ENCODE peak calls at places on chromosomes 6 and 20, in nine cellular contexts. One of them, this sample, is unnamed.

GRCh38 chr20:62900052-62900691 is 26.1 kb downstream of the DIDO1 start:
- DNase-seq in ascending aorta: peak; percentile 23
- DNase-seq in psoas muscle: peak; percentile 87
- DNase-seq in bronchial epithelial cell: peak; percentile 64
- DNase-seq in MCF 10A: peak; percentile 67
- DNase-seq in sigmoid colon: peak; percentile 92
- DNase-seq in progenitor cell of endocrine pancreas: peak; percentile 55
- DNase-seq in cardiac fibroblast: peak; percentile 83
- DNase-seq in HFF-Myc: no peak
- DNase-seq in this sample: peak; percentile 78

GRCh38 chr6:130070747-130071146 is 52.4 kb downstream of the L3MBTL3 start:
- DNase-seq in ascending aorta: no peak
- DNase-seq in psoas muscle: no peak
- DNase-seq in bronchial epithelial cell: no peak
- DNase-seq in MCF 10A: no peak
- DNase-seq in sigmoid colon: no peak
- DNase-seq in progenitor cell of endocrine pancreas: no peak
- DNase-seq in cardiac fibroblast: no peak
- DNase-seq in HFF-Myc: no peak
- DNase-seq in this sample: no peak

GRCh38 chr20:15930324-15931305 is 642.6 kb downstream of the KIF16B start:
- DNase-seq in ascending aorta: no peak
- DNase-seq in psoas muscle: no peak
- DNase-seq in bronchial epithelial cell: peak; percentile 71
- DNase-seq in MCF 10A: peak; percentile 90
- DNase-seq in sigmoid colon: no peak
- DNase-seq in progenitor cell of endocrine pancreas: no peak
- DNase-seq in cardiac fibroblast: peak; percentile 5
- DNase-seq in HFF-Myc: no peak
- DNase-seq in this sample: peak; percentile 59

GRCh38 chr6:41696788-41697187 is 38.6 kb downstream of the TFEB start:
- DNase-seq in ascending aorta: no peak
- DNase-seq in psoas muscle: no peak
- DNase-seq in bronchial epithelial cell: no peak
- DNase-seq in MCF 10A: no peak
- DNase-seq in sigmoid colon: no peak
- DNase-seq in progenitor cell of endocrine pancreas: no peak
- DNase-seq in cardiac fibroblast: no peak
- DNase-seq in HFF-Myc: no peak
- DNase-seq in this sample: no peak

GRCh38 chr6:28789553-28790083 is 134.2 kb downstream of the TRIM27 start:
- DNase-seq in ascending aorta: no peak
- DNase-seq in psoas muscle: no peak
- DNase-seq in bronchial epithelial cell: peak; percentile 53
- DNase-seq in MCF 10A: peak; percentile 66
- DNase-seq in sigmoid colon: no peak
- DNase-seq in progenitor cell of endocrine pancreas: no peak
- DNase-seq in cardiac fibroblast: peak; percentile 66
- DNase-seq in HFF-Myc: no peak
- DNase-seq in this sample: peak; percentile 64

GRCh38 chr20:3195607-3196230 is 8.8 kb downstream of the DDRGK1 start:
- DNase-seq in ascending aorta: no peak
- DNase-seq in psoas muscle: peak; percentile 18
- DNase-seq in bronchial epithelial cell: no peak
- DNase-seq in MCF 10A: no peak
- DNase-seq in sigmoid colon: no peak
- DNase-seq in progenitor cell of endocrine pancreas: no peak
- DNase-seq in cardiac fibroblast: no peak
- DNase-seq in HFF-Myc: no peak
- DNase-seq in this sample: no peak

GRCh38 chr6:20302702-20303251 is 90.5 kb upstream of the MBOAT1 start:
- DNase-seq in ascending aorta: no peak
- DNase-seq in psoas muscle: no peak
- DNase-seq in bronchial epithelial cell: peak; percentile 12
- DNase-seq in MCF 10A: no peak
- DNase-seq in sigmoid colon: no peak
- DNase-seq in progenitor cell of endocrine pancreas: no peak
- DNase-seq in cardiac fibroblast: no peak
- DNase-seq in HFF-Myc: no peak
- DNase-seq in this sample: no peak

GRCh38 chr6:111745186-111745585 is 128.1 kb downstream of the FYN start:
- DNase-seq in ascending aorta: no peak
- DNase-seq in psoas muscle: no peak
- DNase-seq in bronchial epithelial cell: no peak
- DNase-seq in MCF 10A: no peak
- DNase-seq in sigmoid colon: no peak
- DNase-seq in progenitor cell of endocrine pancreas: no peak
- DNase-seq in cardiac fibroblast: no peak
- DNase-seq in HFF-Myc: no peak
- DNase-seq in this sample: peak; percentile 28

GRCh38 chr6:10322991-10323390 is 91.9 kb downstream of the TFAP2A start:
- DNase-seq in ascending aorta: no peak
- DNase-seq in psoas muscle: no peak
- DNase-seq in bronchial epithelial cell: peak; percentile 60
- DNase-seq in MCF 10A: no peak
- DNase-seq in sigmoid colon: no peak
- DNase-seq in progenitor cell of endocrine pancreas: no peak
- DNase-seq in cardiac fibroblast: no peak
- DNase-seq in HFF-Myc: no peak
- DNase-seq in this sample: peak; percentile 54

GRCh38 chr6:85079761-85080160 is 315.4 kb upstream of the TBX18 start:
- DNase-seq in ascending aorta: no peak
- DNase-seq in psoas muscle: no peak
- DNase-seq in bronchial epithelial cell: no peak
- DNase-seq in MCF 10A: no peak
- DNase-seq in sigmoid colon: no peak
- DNase-seq in progenitor cell of endocrine pancreas: no peak
- DNase-seq in cardiac fibroblast: no peak
- DNase-seq in HFF-Myc: no peak
- DNase-seq in this sample: no peak

GRCh38 chr20:23231561-23232218 is 118.9 kb upstream of the NXT1 start:
- DNase-seq in ascending aorta: no peak
- DNase-seq in psoas muscle: no peak
- DNase-seq in bronchial epithelial cell: no peak
- DNase-seq in MCF 10A: peak; percentile 48
- DNase-seq in sigmoid colon: no peak
- DNase-seq in progenitor cell of endocrine pancreas: no peak
- DNase-seq in cardiac fibroblast: peak; percentile 58
- DNase-seq in HFF-Myc: no peak
- DNase-seq in this sample: no peak

GRCh38 chr6:90293319-90293937 is 3.2 kb downstream of the BACH2 start:
- DNase-seq in ascending aorta: no peak
- DNase-seq in psoas muscle: no peak
- DNase-seq in bronchial epithelial cell: no peak
- DNase-seq in MCF 10A: no peak
- DNase-seq in sigmoid colon: no peak
- DNase-seq in progenitor cell of endocrine pancreas: no peak
- DNase-seq in cardiac fibroblast: no peak
- DNase-seq in HFF-Myc: no peak
- DNase-seq in this sample: no peak

GRCh38 chr6:105318660-105319059 is 84.2 kb downstream of the PREP start:
- DNase-seq in ascending aorta: no peak
- DNase-seq in psoas muscle: no peak
- DNase-seq in bronchial epithelial cell: peak; percentile 84
- DNase-seq in MCF 10A: peak; percentile 88
- DNase-seq in sigmoid colon: no peak
- DNase-seq in progenitor cell of endocrine pancreas: no peak
- DNase-seq in cardiac fibroblast: peak; percentile 20
- DNase-seq in HFF-Myc: no peak
- DNase-seq in this sample: peak; percentile 91

GRCh38 chr6:74073429-74073828 is 377.4 kb downstream of the CD109 start:
- DNase-seq in ascending aorta: no peak
- DNase-seq in psoas muscle: no peak
- DNase-seq in bronchial epithelial cell: peak; percentile 93
- DNase-seq in MCF 10A: peak; percentile 76
- DNase-seq in sigmoid colon: no peak
- DNase-seq in progenitor cell of endocrine pancreas: no peak
- DNase-seq in cardiac fibroblast: peak; percentile 18
- DNase-seq in HFF-Myc: no peak
- DNase-seq in this sample: peak; percentile 88

GRCh38 chr6:81054011-81054410 is 698.5 kb downstream of the TENT5A start:
- DNase-seq in ascending aorta: no peak
- DNase-seq in psoas muscle: no peak
- DNase-seq in bronchial epithelial cell: no peak
- DNase-seq in MCF 10A: no peak
- DNase-seq in sigmoid colon: no peak
- DNase-seq in progenitor cell of endocrine pancreas: no peak
- DNase-seq in cardiac fibroblast: no peak
- DNase-seq in HFF-Myc: no peak
- DNase-seq in this sample: no peak

DNA sequence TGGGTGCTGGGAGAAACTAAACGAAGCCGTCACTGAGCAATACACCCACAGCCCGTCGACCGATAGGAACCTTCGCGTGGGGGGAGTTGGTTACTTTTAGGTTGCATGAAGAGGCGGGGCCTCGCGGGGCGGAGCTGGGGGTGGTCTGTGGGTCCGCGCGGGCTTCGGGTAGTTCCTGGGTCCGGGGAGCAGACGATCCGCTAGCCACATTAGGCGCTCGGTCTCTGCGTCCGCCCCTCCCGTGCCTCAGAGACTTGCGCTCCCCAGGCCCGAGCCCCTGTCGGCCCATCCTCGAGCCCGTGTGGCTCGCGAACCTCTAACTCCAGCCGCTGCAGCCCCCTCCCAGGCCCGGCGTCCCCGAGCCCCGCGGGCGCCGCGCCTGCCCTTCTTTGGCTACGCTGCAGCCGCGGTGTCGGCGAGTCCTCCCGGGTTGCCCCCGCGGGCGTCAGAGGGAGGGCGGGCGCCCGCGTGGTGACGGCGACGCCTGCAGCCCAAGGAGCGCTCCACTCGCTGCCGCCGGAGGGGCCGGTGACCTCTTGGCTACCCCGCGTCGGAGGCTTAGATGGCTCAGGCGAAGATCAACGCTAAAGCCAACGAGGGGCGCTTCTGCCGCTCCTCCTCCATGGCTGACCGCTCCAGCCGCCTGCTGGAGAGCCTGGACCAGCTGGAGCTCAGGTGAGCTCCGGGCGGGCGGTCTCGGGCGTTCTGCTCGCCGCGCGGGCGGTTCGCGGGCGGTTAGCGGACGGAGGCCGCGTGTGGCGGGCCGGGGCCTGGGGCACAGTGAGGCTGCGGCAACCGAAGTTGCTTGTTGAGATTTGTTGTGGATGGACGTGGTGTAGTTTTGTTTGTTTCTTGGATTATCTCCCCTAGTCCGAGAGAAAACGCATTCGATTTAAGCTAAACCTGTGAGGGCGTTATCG is at the start of gene BAG2:
- DNase-seq in ascending aorta: peak; percentile 78
- DNase-seq in psoas muscle: peak; percentile 94
- DNase-seq in bronchial epithelial cell: peak; percentile 47
- DNase-seq in MCF 10A: peak; percentile 85
- DNase-seq in sigmoid colon: peak; percentile 97
- DNase-seq in progenitor cell of endocrine pancreas: peak; percentile 77
- DNase-seq in cardiac fibroblast: peak; percentile 92
- DNase-seq in HFF-Myc: peak; percentile 56
- DNase-seq in this sample: peak; percentile 57
- TF ChIP-seq CTCF in ascending aorta: peak; percentile 26
- TF ChIP-seq CTCF in psoas muscle: peak; percentile 38
- TF ChIP-seq CTCF in bronchial epithelial cell: peak; percentile 48
- TF ChIP-seq CTCF in MCF 10A: no peak
- TF ChIP-seq CTCF in sigmoid colon: no peak
- TF ChIP-seq CTCF in progenitor cell of endocrine pancreas: peak; percentile 27
- TF ChIP-seq CTCF in cardiac fibroblast: peak; percentile 5
- TF ChIP-seq CTCF in HFF-Myc: no peak
- TF ChIP-seq CTCF in this sample: peak; percentile 6

DNA sequence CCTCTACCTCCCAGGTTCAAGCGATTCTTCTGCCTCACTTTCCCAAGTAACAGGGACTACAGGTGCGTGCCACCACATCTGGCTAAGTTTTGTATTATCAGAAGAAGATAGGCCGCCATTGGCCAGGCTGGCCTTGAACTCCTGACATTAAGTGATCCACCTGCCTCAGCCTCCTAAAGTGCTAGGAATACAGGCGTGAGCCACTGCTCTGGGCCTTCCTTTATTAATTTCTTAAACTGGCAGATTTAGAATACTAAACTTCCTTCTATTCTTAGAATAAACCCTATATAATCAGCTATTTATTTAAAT is 86.6 kb downstream of the HFE start:
- DNase-seq in ascending aorta: no peak
- DNase-seq in psoas muscle: no peak
- DNase-seq in bronchial epithelial cell: no peak
- DNase-seq in MCF 10A: no peak
- DNase-seq in sigmoid colon: no peak
- DNase-seq in progenitor cell of endocrine pancreas: no peak
- DNase-seq in cardiac fibroblast: no peak
- DNase-seq in HFF-Myc: no peak
- DNase-seq in this sample: no peak
- TF ChIP-seq CTCF in ascending aorta: no peak
- TF ChIP-seq CTCF in psoas muscle: no peak
- TF ChIP-seq CTCF in bronchial epithelial cell: no peak
- TF ChIP-seq CTCF in MCF 10A: no peak
- TF ChIP-seq CTCF in sigmoid colon: no peak
- TF ChIP-seq CTCF in progenitor cell of endocrine pancreas: no peak
- TF ChIP-seq CTCF in cardiac fibroblast: no peak
- TF ChIP-seq CTCF in HFF-Myc: no peak
- TF ChIP-seq CTCF in this sample: no peak

DNA sequence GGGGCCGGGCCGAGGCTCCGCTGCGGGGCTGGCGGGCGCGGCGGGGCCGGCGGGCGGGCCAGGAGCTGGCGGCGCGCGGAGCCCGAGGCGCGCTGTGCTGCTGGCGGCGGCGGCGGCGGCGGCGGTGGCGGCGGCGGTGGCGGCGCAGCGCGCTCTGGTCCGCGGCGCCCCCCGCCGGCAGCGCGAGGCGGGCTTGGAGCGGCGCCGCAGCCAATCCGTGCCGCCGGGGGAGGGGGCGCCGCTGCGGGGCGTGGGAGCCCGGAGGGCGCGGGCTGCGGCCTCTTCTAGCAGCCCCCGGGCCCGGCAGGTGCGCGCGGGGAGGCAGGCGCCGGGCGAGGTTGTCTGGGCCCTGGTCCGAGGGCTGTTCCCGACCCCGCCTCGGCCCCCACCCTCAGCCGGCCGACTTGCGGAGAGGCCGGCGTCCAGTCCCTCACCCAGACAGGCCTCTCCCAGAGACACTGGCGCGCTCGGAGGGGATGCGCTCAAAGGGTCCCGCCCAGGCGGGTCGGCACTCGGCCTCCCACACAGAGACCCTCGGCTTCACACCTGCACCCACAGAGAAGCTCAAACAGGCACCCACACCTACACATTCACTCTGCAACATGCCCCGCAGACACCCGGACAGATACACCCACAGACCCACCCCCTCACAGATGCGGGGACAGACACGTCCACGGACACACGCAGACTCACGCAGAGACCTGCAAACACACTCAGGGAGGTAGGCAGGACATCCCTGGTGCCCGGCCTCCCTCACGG is at the start of gene RIMS4:
- DNase-seq in ascending aorta: no peak
- DNase-seq in psoas muscle: no peak
- DNase-seq in bronchial epithelial cell: no peak
- DNase-seq in MCF 10A: no peak
- DNase-seq in sigmoid colon: no peak
- DNase-seq in progenitor cell of endocrine pancreas: peak; percentile 23
- DNase-seq in cardiac fibroblast: no peak
- DNase-seq in HFF-Myc: no peak
- DNase-seq in this sample: peak; percentile 6
- TF ChIP-seq CTCF in ascending aorta: no peak
- TF ChIP-seq CTCF in psoas muscle: no peak
- TF ChIP-seq CTCF in bronchial epithelial cell: no peak
- TF ChIP-seq CTCF in MCF 10A: no peak
- TF ChIP-seq CTCF in sigmoid colon: no peak
- TF ChIP-seq CTCF in progenitor cell of endocrine pancreas: no peak
- TF ChIP-seq CTCF in cardiac fibroblast: no peak
- TF ChIP-seq CTCF in HFF-Myc: no peak
- TF ChIP-seq CTCF in this sample: no peak

GRCh38 chr6:77740380-77740779 is 87.5 kb downstream of the MEI4 start:
- DNase-seq in ascending aorta: no peak
- DNase-seq in psoas muscle: no peak
- DNase-seq in bronchial epithelial cell: peak; percentile 49
- DNase-seq in MCF 10A: peak; percentile 43
- DNase-seq in sigmoid colon: no peak
- DNase-seq in progenitor cell of endocrine pancreas: no peak
- DNase-seq in cardiac fibroblast: peak; percentile 23
- DNase-seq in HFF-Myc: no peak
- DNase-seq in this sample: peak; percentile 51
- TF ChIP-seq CTCF in ascending aorta: peak; percentile 33
- TF ChIP-seq CTCF in psoas muscle: no peak
- TF ChIP-seq CTCF in bronchial epithelial cell: no peak
- TF ChIP-seq CTCF in MCF 10A: peak; percentile 41
- TF ChIP-seq CTCF in sigmoid colon: no peak
- TF ChIP-seq CTCF in progenitor cell of endocrine pancreas: peak; percentile 55
- TF ChIP-seq CTCF in cardiac fibroblast: peak; percentile 32
- TF ChIP-seq CTCF in HFF-Myc: no peak
- TF ChIP-seq CTCF in this sample: peak; percentile 39